ENCODE peak calls at places on chromosomes 2 and 18, in six cellular contexts. R is substantia nigra; V is CD8-positive, alpha-beta memory T cell; I is HepG2; N is IMR-90; W is adrenal gland. K is an unnamed sample.

GRCh38 chr2:219997341-219997851 is 370.0 kb downstream of the SLC4A3 start:
- DNase-seq in R (no peak), V (no peak), I (no peak), N (peak), W (peak), K (peak)

GRCh38 chr2:195649629-195650190 is 7.3 kb upstream of the SLC39A10 start:
- DNase-seq in R (no peak), V (no peak), I (no peak), N (no peak), W (no peak), K (no peak)

GRCh38 chr2:132415256-132416079 is 1.1 kb upstream of the GPR39 start:
- DNase-seq in R (peak), V (no peak), I (no peak), N (peak), W (no peak), K (no peak)

GRCh38 chr2:36965751-36966369 is 476 bp downstream of the STRN start:
- DNase-seq in R (peak), V (no peak), I (no peak), N (no peak), W (peak), K (no peak)

GRCh38 chr2:11669454-11670291 is at the start of gene NTSR2:
- DNase-seq in R (peak), V (no peak), I (peak), N (peak), W (peak), K (no peak)

GRCh38 chr18:59263566-59264135 is 9.6 kb downstream of the RAX start:
- DNase-seq in R (no peak), V (no peak), I (no peak), N (no peak), W (no peak), K (no peak)

GRCh38 chr2:6080837-6081541 is 388.8 kb downstream of the SOX11 start:
- DNase-seq in R (peak), V (no peak), I (no peak), N (no peak), W (no peak), K (no peak)

GRCh38 chr2:25903216-25903776 is 25.0 kb upstream of the ASXL2 start:
- DNase-seq in R (no peak), V (no peak), I (no peak), N (no peak), W (peak), K (no peak)

GRCh38 chr2:98477506-98477905 is 32.8 kb downstream of the INPP4A start:
- DNase-seq in R (no peak), V (no peak), I (no peak), N (no peak), W (no peak), K (no peak)

GRCh38 chr2:9163306-9164111 is 43.1 kb upstream of the ASAP2 start:
- DNase-seq in R (no peak), V (no peak), I (no peak), N (peak), W (no peak), K (no peak)

GRCh38 chr2:63049291-63050185 is 1.1 kb upstream of the OTX1 start:
- DNase-seq in R (no peak), V (no peak), I (no peak), N (peak), W (no peak), K (no peak)

GRCh38 chr18:36297419-36298112 is at the start of gene FHOD3:
- DNase-seq in R (peak), V (no peak), I (no peak), N (peak), W (peak), K (no peak)

GRCh38 chr2:150134223-150134858 is 353.1 kb downstream of the RND3 start:
- DNase-seq in R (no peak), V (no peak), I (no peak), N (peak), W (no peak), K (no peak)

GRCh38 chr18:22337311-22337710 is 80.4 kb downstream of the CTAGE1 start:
- DNase-seq in R (no peak), V (no peak), I (no peak), N (no peak), W (no peak), K (no peak)

GRCh38 chr2:48428449-48428848 is 101.5 kb upstream of the STON1 start:
- DNase-seq in R (no peak), V (no peak), I (no peak), N (no peak), W (no peak), K (no peak)

GRCh38 chr2:241120440-241120839 is 18.4 kb upstream of the MTERF4 start:
- DNase-seq in R (no peak), V (no peak), I (no peak), N (no peak), W (no peak), K (no peak)
- H3K27ac ChIP-seq in R (no peak), V (no peak), I (no peak), N (no peak), W (no peak), K (no peak)

GRCh38 chr2:70045932-70046331 is 41.3 kb upstream of the PCBP1 start:
- DNase-seq in R (no peak), V (no peak), I (no peak), N (no peak), W (no peak), K (no peak)

GRCh38 chr2:70043252-70043875 is 43.9 kb upstream of the PCBP1 start:
- DNase-seq in R (no peak), V (no peak), I (no peak), N (no peak), W (peak), K (no peak)

GRCh38 chr2:70042246-70042645 is 45.0 kb upstream of the PCBP1 start:
- DNase-seq in R (no peak), V (no peak), I (no peak), N (no peak), W (no peak), K (no peak)

GRCh38 chr2:70046534-70046933 is 40.7 kb upstream of the PCBP1 start:
- DNase-seq in R (no peak), V (no peak), I (no peak), N (no peak), W (no peak), K (no peak)

GRCh38 chr2:70044290-70045040 is 42.8 kb upstream of the PCBP1 start:
- DNase-seq in R (no peak), V (no peak), I (no peak), N (no peak), W (no peak), K (no peak)
- H3K27ac ChIP-seq in R (no peak), V (no peak), I (no peak), N (no peak), W (no peak), K (no peak)

GRCh38 chr2:189161894-189162293 is 17.7 kb downstream of the COL5A2 start:
- DNase-seq in R (no peak), V (no peak), I (no peak), N (no peak), W (no peak), K (no peak)

GRCh38 chr2:189165656-189166380 is 13.7 kb downstream of the COL5A2 start:
- DNase-seq in R (no peak), V (no peak), I (no peak), N (no peak), W (no peak), K (no peak)

GRCh38 chr2:189164732-189165131 is 14.8 kb downstream of the COL5A2 start:
- DNase-seq in R (no peak), V (no peak), I (no peak), N (peak), W (no peak), K (no peak)

GRCh38 chr2:189162566-189162965 is 17.0 kb downstream of the COL5A2 start:
- DNase-seq in R (no peak), V (no peak), I (no peak), N (no peak), W (no peak), K (no peak)

GRCh38 chr2:189163889-189164288 is 15.7 kb downstream of the COL5A2 start:
- DNase-seq in R (no peak), V (no peak), I (no peak), N (peak), W (no peak), K (no peak)
- H3K27ac ChIP-seq in R (no peak), V (no peak), I (no peak), N (peak), W (no peak), K (no peak)

DNA sequence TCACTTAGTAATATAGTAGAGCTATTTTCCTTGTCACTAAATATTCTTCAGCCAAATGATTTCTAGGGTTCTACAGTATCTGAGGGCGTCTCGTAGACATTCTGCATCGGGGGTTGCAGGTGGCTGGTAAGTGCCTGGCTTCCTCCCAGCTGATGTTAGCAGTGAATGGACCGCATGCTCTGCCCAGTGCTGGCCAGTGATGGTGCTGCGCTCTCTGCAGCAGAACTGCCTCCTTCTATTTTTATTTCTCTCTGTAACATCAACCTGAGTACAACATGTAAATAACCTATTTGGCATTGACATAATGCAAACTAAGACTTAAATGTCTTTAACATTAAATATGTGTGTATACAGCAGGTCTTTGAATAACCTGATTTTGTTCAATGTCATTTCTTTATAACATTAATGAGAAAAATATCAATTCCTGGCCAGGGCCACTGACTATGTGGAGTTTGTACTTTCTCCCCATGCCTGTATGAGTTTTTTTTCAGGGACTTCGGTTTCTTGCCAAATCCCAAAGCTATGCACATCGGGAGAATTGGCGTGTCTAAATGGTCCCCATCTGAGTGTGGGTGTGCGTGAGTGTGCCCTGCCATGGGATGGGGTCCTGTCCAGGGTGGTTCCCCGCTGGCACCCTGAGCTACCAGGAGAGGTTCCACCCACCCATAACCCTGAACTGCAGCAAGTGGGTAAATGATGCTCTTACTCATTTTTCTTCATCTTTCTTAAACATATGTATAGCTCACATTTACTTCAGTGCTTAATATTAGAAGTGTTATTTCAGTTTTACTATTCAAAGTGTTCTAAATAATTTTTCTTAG is 278.2 kb upstream of the EPAS1 start:
- DNase-seq in R (no peak), V (no peak), I (no peak), N (no peak), W (no peak), K (no peak)
- H3K27ac ChIP-seq in R (no peak), V (no peak), I (no peak), N (no peak), W (no peak), K (no peak)

DNA sequence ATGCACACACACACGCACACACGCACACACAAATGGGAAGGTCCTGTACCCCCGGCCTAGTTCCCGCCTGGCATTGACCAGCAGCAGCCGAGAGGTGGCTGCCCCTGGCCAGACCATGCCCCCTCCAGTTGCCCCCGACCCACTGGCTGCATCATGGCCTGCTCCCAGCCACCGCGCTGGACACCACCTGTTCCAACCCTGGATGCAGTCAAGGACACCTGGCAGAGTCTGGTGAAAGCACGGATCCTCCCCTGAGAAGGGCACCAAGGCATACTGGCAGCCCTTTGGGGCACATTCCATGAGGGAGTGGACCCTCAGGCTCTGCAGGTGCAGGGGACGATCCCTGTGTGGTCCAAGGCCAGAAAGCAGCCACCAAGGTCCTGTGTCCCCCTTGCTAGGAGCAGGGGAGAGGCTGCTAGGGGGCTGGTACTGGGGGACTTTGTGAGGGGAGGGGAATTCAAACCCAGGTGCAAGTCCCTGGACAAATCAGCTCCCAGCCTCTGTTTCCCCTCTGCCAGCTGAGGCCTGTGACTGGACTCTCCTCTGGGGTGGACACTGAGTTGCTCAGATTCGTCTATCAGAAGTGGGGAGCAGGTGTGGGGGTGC is 3.4 kb downstream of the ESPNL start:
- DNase-seq in R (no peak), V (no peak), I (no peak), N (no peak), W (no peak), K (no peak)
- H3K27ac ChIP-seq in R (no peak), V (no peak), I (no peak), N (no peak), W (no peak), K (no peak)

DNA sequence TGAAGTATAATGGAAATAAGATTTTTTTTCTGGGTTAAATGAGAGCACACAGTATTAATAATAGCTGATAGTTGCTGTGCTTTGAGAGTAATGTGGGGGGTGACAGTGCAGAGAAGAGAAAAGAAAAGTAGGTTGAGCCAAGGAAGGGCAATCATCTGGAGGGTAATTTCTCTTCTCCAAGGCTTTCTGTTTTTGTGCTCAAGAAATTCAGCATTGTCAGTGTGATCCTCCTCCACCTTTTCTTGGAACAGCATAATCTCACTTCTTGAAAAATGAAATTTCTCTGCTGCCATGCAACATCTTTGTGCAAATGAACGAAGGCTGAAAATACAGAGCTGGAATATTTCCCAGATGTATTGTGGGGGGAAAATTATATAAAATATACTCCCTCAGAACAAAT is 673.1 kb downstream of the LRRTM4 start:
- DNase-seq in R (no peak), V (no peak), I (no peak), N (no peak), W (no peak), K (no peak)
- H3K27ac ChIP-seq in R (no peak), V (no peak), I (no peak), N (no peak), W (no peak), K (no peak)

GRCh38 chr2:231372326-231372725 is 23.2 kb upstream of the B3GNT7 start:
- DNase-seq in R (no peak), V (no peak), I (no peak), N (no peak), W (no peak), K (no peak)

GRCh38 chr2:231370429-231370748 is 25.1 kb upstream of the B3GNT7 start:
- DNase-seq in R (no peak), V (no peak), I (no peak), N (no peak), W (no peak), K (no peak)

GRCh38 chr2:231371430-231372054 is 24.0 kb upstream of the B3GNT7 start:
- DNase-seq in R (peak), V (no peak), I (no peak), N (no peak), W (no peak), K (no peak)

GRCh38 chr2:231369580-231370428 is 25.7 kb upstream of the B3GNT7 start:
- DNase-seq in R (no peak), V (no peak), I (no peak), N (no peak), W (no peak), K (no peak)

DNA sequence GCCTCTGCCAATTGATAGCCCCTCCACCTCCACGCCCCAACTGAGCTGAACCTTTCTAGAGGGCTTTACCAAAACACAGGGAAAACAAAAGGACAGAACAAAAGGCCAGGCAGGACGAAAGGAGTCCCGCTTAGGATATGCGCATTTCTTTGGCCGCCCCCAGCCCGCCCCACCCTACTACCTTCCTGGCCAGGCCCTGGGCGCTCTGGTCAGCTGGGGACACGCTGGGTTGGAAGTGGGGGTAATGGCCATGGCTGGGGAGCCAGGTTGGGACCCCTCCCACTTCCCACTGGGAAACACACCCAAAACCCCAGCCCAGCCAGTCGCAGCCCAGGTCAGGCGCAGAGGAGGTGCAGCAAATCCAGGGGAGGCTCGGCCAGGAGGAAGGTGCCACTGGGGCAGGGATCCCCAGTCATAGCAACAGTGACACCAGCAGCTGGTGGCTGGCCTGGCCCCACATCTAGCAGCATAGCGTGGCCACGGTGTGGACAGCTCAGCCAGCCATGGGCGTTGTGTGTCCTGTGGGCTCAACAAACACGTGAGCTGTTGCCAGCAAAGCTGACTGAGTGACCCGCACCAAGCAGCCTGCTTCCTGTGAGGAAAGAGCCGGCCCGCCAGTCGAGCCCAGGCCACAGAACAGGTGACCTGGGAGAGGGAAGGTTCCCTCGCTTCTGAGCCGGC is 24.6 kb upstream of the B3GNT7 start:
- DNase-seq in R (no peak), V (no peak), I (no peak), N (no peak), W (no peak), K (no peak)
- H3K27ac ChIP-seq in R (peak), V (no peak), I (no peak), N (no peak), W (no peak), K (peak)

DNA sequence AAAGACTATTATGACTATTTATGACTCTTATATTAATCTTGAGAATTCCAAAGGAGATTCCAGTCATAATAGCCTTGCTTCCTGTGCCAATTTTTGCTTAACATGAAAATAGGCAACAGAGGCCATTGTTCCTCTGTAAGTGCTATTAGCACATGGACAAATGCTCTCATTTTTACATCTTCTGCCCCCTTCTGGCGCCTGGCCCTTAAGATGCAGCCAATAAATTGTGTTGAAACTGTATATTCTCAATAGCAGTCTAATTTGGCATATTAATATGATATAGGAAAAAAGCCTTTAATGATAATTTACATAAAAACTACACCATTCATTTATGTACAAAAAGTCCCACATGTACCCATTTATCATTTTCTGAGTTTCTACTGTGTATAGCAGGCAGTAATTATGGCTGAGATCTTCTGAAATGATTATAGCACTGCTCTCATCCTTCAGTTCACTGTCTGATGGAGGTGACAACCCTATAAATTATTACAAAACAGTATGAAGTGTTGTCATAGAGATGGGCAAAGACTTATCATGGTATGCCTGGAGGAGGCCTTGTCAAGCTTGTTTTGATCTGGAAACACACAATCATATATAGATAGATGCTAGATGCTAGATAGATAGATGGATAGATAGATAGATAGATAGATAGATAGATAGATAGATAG is 613.3 kb downstream of the TSN start:
- DNase-seq in R (no peak), V (no peak), I (no peak), N (no peak), W (no peak), K (no peak)
- H3K27ac ChIP-seq in R (no peak), V (no peak), I (no peak), N (no peak), W (no peak), K (no peak)

DNA sequence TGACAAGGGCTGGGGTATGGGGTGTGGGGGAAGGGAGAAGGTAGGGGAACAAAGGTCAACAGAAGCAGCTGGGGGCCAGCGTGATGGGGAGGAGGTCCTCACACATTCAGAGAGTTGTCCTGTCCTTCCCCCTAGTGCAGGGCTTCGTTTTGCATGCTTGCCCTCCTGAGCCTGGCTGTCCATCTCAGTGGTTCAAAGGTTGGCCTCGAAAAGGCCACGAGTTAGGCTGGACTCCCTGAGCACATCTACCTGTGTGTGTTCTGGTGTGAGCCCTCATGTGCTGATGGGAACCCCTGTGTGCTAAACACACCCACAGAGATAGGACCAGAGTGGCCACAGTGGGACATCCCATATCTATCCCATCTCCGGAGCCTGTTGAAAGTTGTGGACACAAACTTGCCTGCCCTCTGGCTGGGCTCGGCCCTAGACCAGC is 51.9 kb downstream of the EPAS1 start:
- DNase-seq in R (no peak), V (no peak), I (peak), N (no peak), W (no peak), K (no peak)
- H3K27ac ChIP-seq in R (peak), V (no peak), I (no peak), N (no peak), W (no peak), K (no peak)

K was measured in iPS DF 6.9.